ENCODE peak calls at places on chromosomes 13 and 19, in five cellular contexts. J is H9, H is IMR-90, G is PC-9, K is DND-41. W is an unnamed sample.
A peak's percentile ranks its signal among the peaks of the same experiment; 100 is the strongest.

GRCh38 chr19:6729573-6730152 is 7.7 kb downstream of the GPR108 start:
- DNase-seq in G (no peak), J (no peak), H (no peak), K (no peak), W (peak; percentile 83)

GRCh38 chr19:13865578-13866462 is 11.1 kb upstream of the NANOS3 start:
- DNase-seq in J (no peak), H (no peak), G (peak; percentile 29), K (peak; percentile 50), W (peak; percentile 93)

GRCh38 chr19:24141612-24142011 is 54.6 kb downstream of the ZNF254 start:
- DNase-seq in H (no peak), J (no peak), K (no peak), G (no peak), W (no peak)

GRCh38 chr13:46288570-46289259 is 77.0 kb downstream of the LRRC63 start:
- DNase-seq in G (no peak), K (peak; percentile 46), J (no peak), H (peak; percentile 22), W (no peak)

GRCh38 chr13:79541426-79542049 is 60.6 kb downstream of the NDFIP2 start:
- DNase-seq in G (peak; percentile 46), J (no peak), H (peak; percentile 73), K (no peak), W (no peak)

GRCh38 chr19:49497790-49498106 is 1.5 kb downstream of the RPS11 start:
- DNase-seq in G (no peak), K (no peak), J (no peak), H (no peak), W (no peak)

GRCh38 chr19:7783991-7784421 is 21.0 kb downstream of the CLEC4M start:
- DNase-seq in G (peak; percentile 100), J (peak; percentile 42), K (no peak), H (peak; percentile 72), W (peak; percentile 91)

GRCh38 chr13:19910336-19911072 is 47.1 kb upstream of the ZMYM5 start:
- DNase-seq in G (peak; percentile 88), J (no peak), K (no peak), H (peak; percentile 49), W (peak; percentile 65)

GRCh38 chr19:47523473-47523872 is 8.6 kb upstream of the NAPA start:
- DNase-seq in J (no peak), H (no peak), G (no peak), K (no peak), W (no peak)

GRCh38 chr19:37313335-37313627 is 57.6 kb upstream of the ZNF527 start:
- DNase-seq in G (no peak), J (no peak), H (no peak), K (no peak), W (peak; percentile 6)
- H2AFZ ChIP-seq in G (no peak overlapping the region), J (no peak overlapping the region), H (peak overlapping the region; percentile 89), K (peak overlapping the region; percentile 92), W (peak overlapping the region; percentile 93)

GRCh38 chr19:52094526-52094925 is 1.0 kb downstream of the ZNF841 start:
- DNase-seq in G (no peak), J (no peak), H (no peak), K (peak; percentile 21), W (no peak)
- H3K27ac ChIP-seq in G (no peak overlapping the region), J (no peak overlapping the region), H (no peak overlapping the region), K (peak overlapping the region; percentile 84), W (peak overlapping the region; percentile 91)

GRCh38 chr19:1027020-1027952 is 878 bp downstream of the CNN2 start:
- DNase-seq in G (no peak), K (no peak), H (no peak), J (no peak), W (peak; percentile 93)

GRCh38 chr19:1020868-1021425 is at the start of gene TMEM259:
- DNase-seq in G (peak; percentile 82), H (peak; percentile 96), K (peak; percentile 98), J (peak; percentile 93), W (peak; percentile 100)

GRCh38 chr19:1027953-1028902 is 1.8 kb downstream of the CNN2 start:
- DNase-seq in K (peak; percentile 74), G (peak; percentile 64), H (peak; percentile 95), J (peak; percentile 77), W (peak; percentile 100)

GRCh38 chr19:1032264-1032867 is 6.0 kb downstream of the CNN2 start:
- DNase-seq in J (no peak), G (no peak), K (no peak), H (no peak), W (no peak)

DNA sequence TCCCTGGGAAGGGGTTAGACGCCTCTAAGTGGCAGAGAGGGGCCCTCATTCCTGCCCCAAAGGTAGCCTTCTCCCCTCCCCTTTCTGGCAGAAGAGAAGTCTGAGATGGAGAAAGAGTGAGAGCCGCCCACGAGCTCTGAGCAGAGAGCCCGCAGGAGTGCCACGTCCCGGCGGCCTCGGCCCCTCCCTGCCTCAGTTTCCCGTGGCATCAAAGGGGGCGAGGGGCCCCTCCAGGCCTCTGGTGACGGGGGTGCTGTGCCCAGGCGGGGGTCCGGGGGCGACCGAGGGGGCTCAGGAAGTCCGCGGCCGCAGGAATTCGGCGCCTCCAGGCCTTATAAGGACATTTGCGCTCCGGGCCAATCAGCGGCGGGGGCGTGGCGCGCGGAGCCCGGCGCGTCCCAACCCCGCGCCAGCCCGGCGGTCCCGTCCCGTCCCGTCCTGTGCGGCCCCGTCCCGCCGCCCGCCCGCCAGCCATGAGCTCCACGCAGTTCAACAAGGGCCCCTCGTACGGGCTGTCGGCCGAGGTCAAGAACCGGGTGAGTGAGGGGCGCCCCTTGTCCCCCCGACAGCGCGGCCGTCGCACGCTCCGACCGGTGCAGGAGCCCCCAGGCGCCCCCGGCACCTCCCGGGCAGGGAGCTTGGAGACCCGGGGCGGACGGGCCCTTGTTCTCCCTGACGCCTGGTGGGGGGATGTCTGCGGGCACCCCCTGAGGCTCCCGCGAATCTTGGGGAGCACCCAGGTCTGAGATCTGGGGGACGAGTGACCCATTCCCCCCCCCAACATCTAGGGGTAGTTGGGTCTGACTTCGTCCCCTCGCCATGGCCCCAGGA is at the start of gene CNN2:
- DNase-seq in J (peak; percentile 87), K (peak; percentile 45), H (peak; percentile 67), G (no peak), W (peak; percentile 99)
- H2AFZ ChIP-seq in J (no peak within 1 kb of the TSS), K (no peak within 1 kb of the TSS), H (peak within 1 kb of the TSS; percentile 93), G (peak within 1 kb of the TSS; percentile 80), W (peak within 1 kb of the TSS; percentile 74)

GRCh38 chr19:38006361-38007045 is 99.5 kb downstream of the SIPA1L3 start:
- DNase-seq in K (no peak), J (no peak), H (no peak), G (no peak), W (no peak)
- H3K27ac ChIP-seq in K (no peak overlapping the region), J (no peak overlapping the region), H (no peak overlapping the region), G (no peak overlapping the region), W (peak overlapping the region; percentile 99)

DNA sequence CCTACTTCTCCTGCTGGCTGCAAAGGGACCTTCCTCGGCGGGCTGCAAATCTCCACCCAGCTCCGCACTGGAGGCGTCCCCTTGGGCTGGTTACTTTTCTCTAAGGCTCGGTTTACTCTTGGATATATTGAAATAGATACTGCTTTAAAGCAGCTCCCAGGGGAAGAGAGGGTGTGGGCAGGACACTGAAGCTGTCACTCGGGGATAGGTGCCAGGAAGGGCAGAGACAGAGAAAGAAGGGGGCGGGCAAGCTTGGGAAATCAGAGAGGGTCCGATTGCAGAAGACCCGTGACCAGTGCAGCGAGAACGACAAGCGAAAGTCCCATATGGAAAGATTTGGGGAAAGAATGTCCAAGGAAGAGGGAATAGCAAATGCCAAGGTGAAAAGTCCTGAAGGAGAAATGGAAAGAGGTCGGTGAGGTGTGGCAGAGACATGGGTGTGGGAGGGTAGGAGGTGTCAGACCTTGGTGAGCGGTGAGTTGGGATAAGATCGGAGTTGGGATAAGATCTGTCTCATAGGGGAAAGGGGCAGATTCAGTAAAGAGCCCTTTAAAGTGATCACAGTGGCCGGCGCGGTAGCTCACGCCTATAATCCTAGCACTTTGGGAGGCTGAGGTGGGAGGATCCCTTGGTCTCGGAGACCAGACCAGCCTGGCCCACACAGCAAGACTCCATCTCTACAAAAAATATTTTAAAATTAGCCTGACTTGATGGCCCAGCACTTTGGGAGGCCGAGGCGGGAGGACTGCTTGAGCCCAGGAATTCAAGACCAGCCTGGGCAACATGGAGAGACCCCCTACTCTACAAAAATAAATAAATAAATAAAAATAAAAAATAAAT is 618 bp downstream of the THSD8 start:
- DNase-seq in H (no peak), J (no peak), K (no peak), G (no peak), W (peak; percentile 94)
- H2AFZ ChIP-seq in H (peak overlapping the region; percentile 98), J (no peak overlapping the region), K (no peak overlapping the region), G (peak overlapping the region; percentile 92), W (peak overlapping the region; percentile 94)

GRCh38 chr19:41421973-41422372 is 5.2 kb downstream of the B3GNT8 start:
- DNase-seq in G (no peak), J (no peak), K (no peak), H (no peak), W (peak; percentile 46)

GRCh38 chr19:41422456-41422855 is 4.7 kb downstream of the B3GNT8 start:
- DNase-seq in K (no peak), H (no peak), G (no peak), J (no peak), W (peak; percentile 62)

GRCh38 chr19:41424335-41425173 is 2.6 kb downstream of the B3GNT8 start:
- DNase-seq in H (no peak), J (no peak), G (no peak), K (no peak), W (peak; percentile 50)

GRCh38 chr19:41421314-41421713 is 5.9 kb downstream of the B3GNT8 start:
- DNase-seq in G (no peak), K (no peak), H (no peak), J (no peak), W (peak; percentile 77)

DNA sequence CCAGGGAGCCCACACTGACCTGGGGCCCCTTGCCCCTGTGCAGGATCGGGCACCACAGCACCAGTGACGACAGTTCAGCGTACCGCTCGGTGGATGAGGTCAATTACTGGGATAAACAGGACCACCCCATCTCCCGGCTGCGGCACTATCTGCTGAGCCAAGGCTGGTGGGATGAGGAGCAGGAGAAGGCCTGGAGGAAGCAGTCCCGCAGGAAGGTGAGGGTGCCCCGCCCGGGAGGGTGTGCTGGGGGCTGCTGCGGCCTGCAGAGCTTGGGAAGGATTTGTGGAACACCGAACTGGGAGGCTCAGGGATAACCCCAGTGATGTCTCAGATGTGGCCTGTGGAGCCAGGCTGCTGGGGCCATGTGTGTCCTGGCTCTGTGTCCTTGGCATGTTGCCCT is 4.2 kb downstream of the B3GNT8 start:
- DNase-seq in G (no peak), J (no peak), K (no peak), H (no peak), W (peak; percentile 2)
- H3K27ac ChIP-seq in G (no peak overlapping the region), J (no peak overlapping the region), K (no peak overlapping the region), H (no peak overlapping the region), W (no peak overlapping the region)

W was measured in osteoblast.